ENCODE peak calls at places on chromosome 17, in six cellular contexts. G, Z, H, V, O and K are unnamed samples.

GRCh38 chr17:74757502-74757901 is 9.1 kb downstream of the NHERF1 start:
- DNase-seq in G (no peak), O (no peak), H (no peak), V (peak; percentile 93), Z (peak; percentile 51), K (no peak)

GRCh38 chr17:6574689-6575595 is 18.6 kb upstream of the PITPNM3 start:
- DNase-seq in V (no peak), H (no peak), O (no peak), Z (peak; percentile 67), G (peak; percentile 52), K (no peak)

GRCh38 chr17:41211845-41212466 is 14.5 kb upstream of the KRTAP9-2 start:
- DNase-seq in H (no peak), O (no peak), G (no peak), Z (peak; percentile 69), V (no peak), K (no peak)

GRCh38 chr17:50589112-50589712 is 28.7 kb downstream of the CACNA1G start:
- DNase-seq in H (no peak), O (no peak), Z (peak; percentile 21), G (no peak), V (no peak), K (no peak)

GRCh38 chr17:5821813-5822212 is 237.5 kb upstream of the NLRP1 start:
- DNase-seq in V (no peak), O (no peak), H (no peak), G (no peak), Z (peak; percentile 17), K (no peak)

GRCh38 chr17:82943339-82943738 is 103.5 kb upstream of the ZNF750 start:
- DNase-seq in G (no peak), Z (no peak), V (no peak), H (no peak), O (no peak), K (no peak)

GRCh38 chr17:79038545-79039135 is 14.7 kb downstream of the C1QTNF1 start:
- DNase-seq in V (no peak), G (no peak), O (no peak), Z (peak; percentile 88), H (peak; percentile 31), K (no peak)

GRCh38 chr17:76998839-76999238 is 130.6 kb downstream of the MGAT5B start:
- DNase-seq in V (no peak), Z (no peak), H (no peak), O (no peak), G (no peak), K (no peak)

GRCh38 chr17:72122668-72123495 is 2.1 kb downstream of the SOX9 start:
- DNase-seq in V (peak; percentile 49), O (no peak), G (no peak), Z (peak; percentile 64), H (peak; percentile 48), K (no peak)

GRCh38 chr17:18187226-18187625 is 3.6 kb downstream of the ALKBH5 start:
- DNase-seq in V (no peak), G (no peak), O (no peak), Z (peak; percentile 16), H (no peak), K (no peak)

GRCh38 chr17:65554568-65555223 is 6.8 kb downstream of the AXIN2 start:
- DNase-seq in V (no peak), G (no peak), Z (peak; percentile 70), O (no peak), H (peak; percentile 59), K (no peak)

GRCh38 chr17:17567631-17568030 is 23.9 kb downstream of the PEMT start:
- DNase-seq in Z (no peak), G (no peak), H (peak; percentile 43), V (peak; percentile 22), O (no peak), K (no peak)

GRCh38 chr17:57927048-57927723 is 28.0 kb downstream of the CUEDC1 start:
- DNase-seq in O (no peak), V (peak; percentile 90), Z (peak; percentile 88), G (no peak), H (peak; percentile 62), K (no peak)

GRCh38 chr17:66461343-66461995 is 159.1 kb downstream of the PRKCA start:
- DNase-seq in V (no peak), H (no peak), O (no peak), G (no peak), Z (no peak), K (no peak)

GRCh38 chr17:60300011-60300410 is 91.9 kb downstream of the USP32 start:
- DNase-seq in V (no peak), Z (no peak), H (no peak), O (no peak), G (no peak), K (no peak)

GRCh38 chr17:38994026-38994425 is 26.8 kb upstream of the FBXO47 start:
- DNase-seq in Z (no peak), V (no peak), G (no peak), O (no peak), H (no peak), K (no peak)

GRCh38 chr17:40284085-40284713 is 3.5 kb upstream of the CDC6 start:
- DNase-seq in G (no peak), O (no peak), V (peak; percentile 71), Z (peak; percentile 96), H (no peak), K (no peak)

GRCh38 chr17:31674717-31675349 is 184.2 kb downstream of the COPRS start:
- DNase-seq in O (no peak), V (no peak), Z (peak; percentile 68), G (peak; percentile 9), H (no peak), K (no peak)

GRCh38 chr17:57989011-57989345 is 924 bp upstream of the VEZF1 start:
- DNase-seq in H (peak; percentile 49), O (no peak), G (no peak), V (peak; percentile 83), Z (peak; percentile 50), K (no peak)

GRCh38 chr17:44203731-44204452 is 4.2 kb upstream of the ATXN7L3 start:
- DNase-seq in H (no peak), G (peak; percentile 58), V (peak; percentile 59), Z (peak; percentile 66), O (no peak), K (peak; percentile 56)